ENCODE peak calls at places on chromosomes 3 and 15, in nine cellular contexts. P is NCI-H1105 treated with DMSO at 0.1 percent for 48 hours, T is AG04449, C is NB4, U is HT1080, Z is HTR-8/SVneo, K is heart left ventricle, Q is adipocyte, X is DMS153. D is an unnamed sample.

GRCh38 chr3:99842826-99843589 is 25.3 kb downstream of the CMSS1 start:
- DNase-seq in K (no peak), Q (peak), Z (peak), P (peak), C (peak), U (peak), T (no peak), X (peak), D (no peak)

GRCh38 chr3:11389570-11390268 is 117.5 kb downstream of the ATG7 start:
- DNase-seq in K (no peak), Z (no peak), T (no peak), U (no peak), X (no peak), Q (no peak), C (no peak), P (no peak), D (no peak)

GRCh38 chr3:184005981-184006507 is 11.6 kb downstream of the ABCC5 start:
- DNase-seq in U (no peak), K (peak), X (peak), C (peak), T (no peak), Z (no peak), Q (peak), P (peak), D (peak)

GRCh38 chr3:15527031-15527459 is 5.5 kb upstream of the COLQ start:
- DNase-seq in U (peak), C (no peak), Z (peak), P (no peak), Q (no peak), T (no peak), X (no peak), K (no peak), D (no peak)

GRCh38 chr3:52503788-52504424 is 8.8 kb downstream of the STAB1 start:
- DNase-seq in U (no peak), C (no peak), K (no peak), X (no peak), Q (no peak), T (no peak), Z (no peak), P (no peak), D (no peak)

GRCh38 chr15:77821188-77821958 is 188.7 kb upstream of the LINGO1 start:
- DNase-seq in P (peak), X (no peak), T (no peak), C (peak), U (peak), K (peak), Z (peak), Q (peak), D (no peak)

GRCh38 chr3:16885588-16885903 is 791 bp downstream of the PLCL2 start:
- DNase-seq in C (no peak), Z (no peak), U (no peak), T (no peak), K (no peak), P (no peak), Q (no peak), X (no peak), D (no peak)

GRCh38 chr15:58396181-58396580 is 35.6 kb upstream of the LIPC start:
- DNase-seq in K (no peak), Z (no peak), X (no peak), P (no peak), C (peak), Q (peak), U (peak), T (peak), D (no peak)

GRCh38 chr15:77889009-77889806 is 188.3 kb downstream of the TBC1D2B start:
- DNase-seq in Z (no peak), C (no peak), X (no peak), T (no peak), U (no peak), K (peak), Q (peak), P (no peak), D (no peak)

GRCh38 chr3:42804831-42805821 is 836 bp upstream of the HIGD1A start:
- DNase-seq in K (peak), C (no peak), P (no peak), X (no peak), Q (peak), T (no peak), Z (no peak), U (no peak), D (no peak)

GRCh38 chr3:127441764-127442163 is 148.8 kb downstream of the TPRA1 start:
- DNase-seq in C (no peak), T (no peak), P (no peak), U (no peak), Z (no peak), K (no peak), Q (no peak), X (no peak), D (no peak)

GRCh38 chr15:58736244-58736643 is 13.3 kb downstream of the ADAM10 start:
- DNase-seq in Q (no peak), C (no peak), T (no peak), Z (no peak), K (no peak), X (no peak), P (no peak), U (no peak), D (no peak)

GRCh38 chr3:113966172-113966571 is 18.4 kb downstream of the ZDHHC23 start:
- DNase-seq in C (no peak), P (no peak), Q (no peak), X (no peak), K (no peak), U (no peak), T (no peak), Z (no peak), D (no peak)

D was measured in T-cell.